ENCODE peak calls at places on chromosomes 16 and 17, in ten cellular contexts. H is astrocyte of the spinal cord, L is mammary epithelial cell, J is right lobe of liver, M is stomach, A is HFFc6, Q is epithelial cell of esophagus, V is AG09319, S is body of pancreas, G is psoas muscle. R is an unnamed sample.

GRCh38 chr16:55568151-55568693 is 1.7 kb downstream of the CAPNS2 start:
- DNase-seq in H (no peak), L (peak), J (no peak), M (no peak), A (no peak), Q (peak), V (no peak), S (no peak), G (no peak), R (no peak)

GRCh38 chr16:65196696-65197095 is 74.8 kb upstream of the CDH11 start:
- DNase-seq in H (no peak), L (no peak), J (no peak), M (no peak), A (no peak), Q (no peak), V (no peak), S (no peak), G (no peak), R (no peak)

GRCh38 chr16:50550035-50550434 is 1.8 kb downstream of the NKD1 start:
- DNase-seq in H (no peak), L (no peak), J (no peak), M (no peak), A (no peak), Q (no peak), V (no peak), S (no peak), G (no peak), R (no peak)

GRCh38 chr16:66167564-66168291 is 198.8 kb upstream of the CDH5 start:
- DNase-seq in H (no peak), L (no peak), J (no peak), M (no peak), A (no peak), Q (no peak), V (no peak), S (no peak), G (no peak), R (no peak)

GRCh38 chr16:83330251-83330650 is 477.5 kb upstream of the HSBP1 start:
- DNase-seq in H (no peak), L (no peak), J (no peak), M (no peak), A (no peak), Q (no peak), V (no peak), S (no peak), G (no peak), R (no peak)

GRCh38 chr17:30380106-30380420 is 1.3 kb downstream of the CPD start:
- DNase-seq in H (peak), L (no peak), J (no peak), M (no peak), A (peak), Q (peak), V (no peak), S (no peak), G (no peak), R (no peak)

GRCh38 chr17:8894673-8895578 is 27.5 kb upstream of the PIK3R6 start:
- DNase-seq in H (peak), L (peak), J (no peak), M (peak), A (peak), Q (peak), V (peak), S (peak), G (no peak), R (peak)

GRCh38 chr16:76955629-76956028 is 235.4 kb upstream of the MON1B start:
- DNase-seq in H (peak), L (peak), J (no peak), M (no peak), A (no peak), Q (peak), V (no peak), S (no peak), G (no peak), R (no peak)

GRCh38 chr16:81511371-81511770 is 66.8 kb downstream of the CMIP start:
- DNase-seq in H (peak), L (peak), J (no peak), M (no peak), A (peak), Q (peak), V (no peak), S (no peak), G (no peak), R (no peak)

DNA sequence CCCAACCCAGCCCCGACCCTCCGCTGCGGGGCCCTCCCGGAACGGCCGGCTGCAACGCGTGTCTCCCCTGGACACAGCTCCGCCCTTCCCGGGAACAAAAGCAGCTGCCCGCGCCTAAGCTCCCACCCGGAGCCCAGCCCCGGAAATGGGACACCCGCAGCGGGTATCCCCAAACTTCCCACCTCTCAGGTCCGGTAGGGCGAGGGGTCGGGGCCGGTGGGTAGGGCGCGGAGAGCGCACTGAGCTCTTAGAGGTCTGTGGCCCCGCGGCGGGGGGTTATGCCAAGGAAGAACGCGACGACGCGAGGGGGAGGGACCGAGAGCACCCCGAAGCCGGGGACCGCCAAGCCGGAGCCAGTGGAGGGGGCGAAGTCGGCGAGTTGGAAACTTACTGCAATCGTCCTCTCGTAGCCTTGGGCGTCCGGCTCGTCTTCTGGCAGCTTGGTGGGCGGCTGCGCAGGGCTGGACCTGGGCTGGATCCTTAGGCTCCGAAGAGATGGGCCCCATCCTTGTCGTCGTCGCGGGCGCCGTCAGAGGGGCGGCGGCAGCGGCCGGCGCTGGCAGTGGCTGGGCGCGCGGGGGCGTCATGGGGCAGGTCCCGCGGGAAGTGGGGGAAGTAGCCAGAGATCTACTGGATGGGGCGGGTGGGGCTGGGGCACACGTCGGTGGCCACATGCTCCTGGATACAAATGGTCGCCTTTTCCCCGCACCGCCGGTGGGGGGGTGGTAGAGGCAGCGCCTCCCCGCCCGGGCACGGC is 6.9 kb downstream of the USP6 start:
- DNase-seq in H (no peak), L (no peak), J (no peak), M (peak), A (no peak), Q (no peak), V (no peak), S (peak), G (peak), R (no peak)
- TF ChIP-seq CTCF in H (no peak), L (no peak), J (no peak), M (no peak), A (no peak), Q (no peak), V (no peak), S (no peak), G (no peak), R (no peak)

GRCh38 chr16:3413730-3414379 is 12.8 kb downstream of the ZNF174 start:
- DNase-seq in H (no peak), L (no peak), J (no peak), M (no peak), A (no peak), Q (peak), V (no peak), S (no peak), G (no peak), R (no peak)
- TF ChIP-seq CTCF in H (no peak), L (no peak), J (no peak), M (no peak), A (no peak), Q (no peak), V (no peak), S (no peak), G (no peak), R (no peak)

GRCh38 chr16:89491974-89492687 is 1.8 kb upstream of the ANKRD11 start:
- DNase-seq in H (no peak), L (no peak), J (no peak), M (no peak), A (no peak), Q (no peak), V (no peak), S (no peak), G (no peak), R (no peak)

GRCh38 chr16:89491238-89491869 is 993 bp upstream of the ANKRD11 start:
- DNase-seq in H (no peak), L (no peak), J (no peak), M (no peak), A (no peak), Q (no peak), V (no peak), S (no peak), G (peak), R (no peak)

GRCh38 chr16:89489731-89490385 is 503 bp downstream of the ANKRD11 start:
- DNase-seq in H (no peak), L (no peak), J (peak), M (no peak), A (no peak), Q (no peak), V (no peak), S (peak), G (peak), R (no peak)

GRCh38 chr16:89490386-89491237 is at the start of gene ANKRD11:
- DNase-seq in H (peak), L (peak), J (peak), M (peak), A (peak), Q (peak), V (peak), S (peak), G (peak), R (peak)

DNA sequence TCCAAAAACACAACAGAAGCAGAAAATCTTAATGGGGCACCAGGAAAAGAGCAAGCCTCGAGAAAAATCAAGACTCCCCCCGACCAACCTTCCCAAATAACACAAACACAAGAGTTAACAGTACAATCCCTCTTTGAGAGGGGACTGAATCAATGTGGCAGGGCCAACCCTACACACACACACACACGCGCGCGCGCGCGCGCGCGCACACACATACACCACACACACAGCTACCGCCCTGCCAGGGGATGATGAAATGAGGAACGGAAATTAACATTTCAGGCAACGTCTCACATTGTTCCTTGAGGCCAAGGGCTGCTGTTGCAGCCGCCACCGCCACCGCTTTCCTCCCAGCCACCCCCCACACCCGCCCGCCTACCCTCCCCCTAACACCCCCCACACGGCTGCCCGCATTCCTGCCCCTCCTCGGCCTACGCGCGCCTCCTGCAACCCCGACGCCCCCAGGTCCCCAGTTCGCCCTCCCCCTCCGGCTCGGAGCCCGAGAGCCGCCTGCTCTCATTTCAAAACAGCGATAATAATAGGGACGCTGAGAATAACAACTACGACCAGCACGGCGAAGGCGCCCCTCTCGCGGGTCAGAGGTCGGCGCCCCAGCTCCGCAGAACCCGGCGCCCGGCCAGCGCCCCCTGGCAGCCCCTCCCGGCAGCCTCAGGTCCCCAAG is 1.2 kb downstream of the ANKRD11 start:
- DNase-seq in H (peak), L (peak), J (peak), M (peak), A (peak), Q (peak), V (peak), S (peak), G (peak), R (peak)
- TF ChIP-seq CTCF in H (peak), L (peak), J (no peak), M (no peak), A (peak), Q (peak), V (peak), S (peak), G (peak), R (peak)

GRCh38 chr16:85554114-85554790 is 58.9 kb upstream of the GSE1 start:
- DNase-seq in H (peak), L (peak), J (no peak), M (peak), A (peak), Q (peak), V (no peak), S (peak), G (peak), R (peak)

GRCh38 chr16:85554791-85555548 is 58.2 kb upstream of the GSE1 start:
- DNase-seq in H (peak), L (peak), J (peak), M (peak), A (peak), Q (peak), V (no peak), S (peak), G (peak), R (peak)

GRCh38 chr16:85552980-85553435 is 60.1 kb upstream of the GSE1 start:
- DNase-seq in H (no peak), L (no peak), J (no peak), M (no peak), A (no peak), Q (no peak), V (no peak), S (no peak), G (no peak), R (no peak)

GRCh38 chr16:85551319-85551978 is 61.7 kb upstream of the GSE1 start:
- DNase-seq in H (no peak), L (no peak), J (no peak), M (no peak), A (no peak), Q (no peak), V (no peak), S (no peak), G (no peak), R (no peak)

DNA sequence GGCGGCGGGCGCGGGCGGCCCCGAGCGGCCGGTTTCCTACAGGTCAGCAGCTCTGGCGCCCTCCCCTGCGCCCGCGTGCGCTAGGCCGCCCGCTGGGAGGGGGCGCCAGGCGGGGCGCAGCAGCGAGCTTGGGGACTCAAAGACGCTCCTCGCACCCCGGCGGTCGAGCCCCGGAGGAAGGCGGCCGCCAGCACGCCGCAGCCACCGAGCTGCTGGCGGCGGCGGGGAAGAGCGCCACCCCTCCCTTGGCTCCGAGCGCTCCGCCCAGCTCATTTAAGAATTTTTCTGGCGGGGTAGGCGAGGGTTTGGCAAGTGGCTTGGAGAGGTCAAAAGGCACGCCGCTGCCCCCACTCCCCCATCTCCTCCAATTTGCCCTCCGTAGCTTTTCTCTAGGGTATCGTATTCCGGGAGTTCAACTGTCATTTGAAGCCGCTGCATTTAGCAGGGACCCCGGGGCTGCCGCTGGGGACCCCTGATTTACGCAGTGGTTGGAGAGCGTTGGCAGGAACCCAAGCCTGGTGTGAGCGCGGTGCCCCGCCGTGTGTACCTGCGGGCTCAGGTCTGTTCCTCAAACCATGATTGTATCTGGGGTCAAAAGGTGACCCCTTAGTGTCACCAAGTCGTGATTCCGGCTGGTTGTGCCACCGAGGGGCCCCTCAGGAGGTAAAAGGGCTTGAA is 59.5 kb upstream of the GSE1 start:
- DNase-seq in H (peak), L (peak), J (peak), M (peak), A (no peak), Q (peak), V (no peak), S (peak), G (peak), R (peak)
- TF ChIP-seq CTCF in H (peak), L (peak), J (peak), M (no peak), A (peak), Q (no peak), V (no peak), S (no peak), G (peak), R (peak)

DNA sequence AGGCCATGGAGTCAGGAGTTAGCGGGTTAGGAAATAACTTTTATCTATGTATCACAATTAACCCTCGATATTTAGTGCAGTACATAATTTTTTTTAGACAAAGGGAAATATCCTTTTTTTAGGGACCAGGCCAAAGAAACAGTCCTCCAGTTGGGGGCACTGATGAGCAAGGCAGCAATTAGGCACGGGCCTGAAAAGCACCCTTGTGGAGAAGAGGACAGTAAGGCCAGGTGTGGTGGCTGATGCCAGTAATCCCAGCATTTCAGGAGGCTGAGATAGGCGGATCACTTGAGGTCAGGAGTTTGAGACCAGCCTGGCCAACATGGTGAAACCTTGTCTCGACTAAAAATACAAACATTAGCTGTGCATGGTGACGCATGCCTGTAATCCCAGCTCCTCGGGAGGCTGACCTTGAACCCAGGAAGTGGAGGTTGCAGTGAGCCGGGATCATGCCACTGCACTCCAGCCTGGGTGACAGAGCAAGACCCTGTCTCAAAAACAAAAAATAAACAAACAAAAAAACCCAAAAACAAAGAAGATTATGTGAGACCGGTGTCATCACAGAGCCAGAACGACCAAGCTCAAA is 158.3 kb upstream of the NOL11 start:
- DNase-seq in H (no peak), L (no peak), J (no peak), M (no peak), A (no peak), Q (no peak), V (no peak), S (no peak), G (no peak), R (no peak)
- TF ChIP-seq CTCF in H (no peak), L (peak), J (no peak), M (no peak), A (peak), Q (peak), V (no peak), S (peak), G (no peak), R (peak)

GRCh38 chr16:78551487-78552085 is 452.1 kb downstream of the WWOX start:
- DNase-seq in H (no peak), L (no peak), J (no peak), M (no peak), A (no peak), Q (no peak), V (no peak), S (no peak), G (no peak), R (no peak)

GRCh38 chr16:78556421-78556820 is 457.0 kb downstream of the WWOX start:
- DNase-seq in H (no peak), L (no peak), J (no peak), M (no peak), A (no peak), Q (no peak), V (no peak), S (no peak), G (no peak), R (no peak)

GRCh38 chr16:78553268-78554044 is 454.0 kb downstream of the WWOX start:
- DNase-seq in H (no peak), L (no peak), J (no peak), M (no peak), A (no peak), Q (no peak), V (no peak), S (no peak), G (no peak), R (no peak)
- TF ChIP-seq CTCF in H (no peak), L (no peak), J (no peak), M (no peak), A (no peak), Q (no peak), V (no peak), S (no peak), G (no peak), R (no peak)

GRCh38 chr17:50184057-50184456 is 17.4 kb downstream of the COL1A1 start:
- DNase-seq in H (peak), L (no peak), J (no peak), M (no peak), A (no peak), Q (no peak), V (no peak), S (no peak), G (peak), R (no peak)
- TF ChIP-seq CTCF in H (peak), L (no peak), J (no peak), M (no peak), A (peak), Q (no peak), V (peak), S (no peak), G (no peak), R (no peak)